ENCODE peak calls at places on chromosomes 1 and 21, in five cellular contexts. U is keratinocyte, F is stomach, Z is choroid plexus epithelial cell, D is AG09309. O is an unnamed sample.

GRCh38 chr1:180272395-180272794 is 42.3 kb downstream of the LHX4 start:
- DNase-seq in Z (no peak), D (no peak), F (no peak), U (no peak), O (no peak)

GRCh38 chr1:203462878-203463277 is 12.7 kb upstream of the PRELP start:
- DNase-seq in U (no peak), D (peak), F (no peak), Z (peak), O (peak)

GRCh38 chr1:10737268-10737624 is 59.2 kb downstream of the CASZ1 start:
- DNase-seq in D (no peak), U (no peak), Z (no peak), F (peak), O (no peak)

GRCh38 chr1:165289556-165289955 is 67.0 kb downstream of the LMX1A start:
- DNase-seq in D (no peak), Z (no peak), F (no peak), U (no peak), O (no peak)

GRCh38 chr1:90716243-90716551 is 905 bp downstream of the BARHL2 start:
- DNase-seq in D (no peak), F (no peak), U (no peak), Z (no peak), O (no peak)

GRCh38 chr1:108130812-108131211 is 69.3 kb downstream of the SLC25A24 start:
- DNase-seq in F (no peak), U (no peak), D (no peak), Z (no peak), O (no peak)

GRCh38 chr1:164865385-164865784 is 306.4 kb downstream of the PBX1 start:
- DNase-seq in D (no peak), U (no peak), Z (no peak), F (no peak), O (no peak)

GRCh38 chr1:43569175-43569574 is 38.5 kb downstream of the PTPRF start:
- DNase-seq in D (no peak), U (no peak), Z (no peak), F (no peak), O (no peak)

GRCh38 chr1:198776602-198777029 is 137.8 kb downstream of the PTPRC start:
- DNase-seq in F (no peak), D (peak), Z (peak), U (peak), O (peak)

GRCh38 chr1:2019162-2019542 is at the start of gene GABRD:
- DNase-seq in D (no peak), Z (no peak), F (no peak), U (no peak), O (no peak)

GRCh38 chr1:247111636-247112478 is 7.7 kb upstream of the ZNF669 start:
- DNase-seq in D (no peak), Z (peak), F (peak), U (no peak), O (peak)

GRCh38 chr1:33137800-33138199 is 44.0 kb downstream of the TRIM62 start:
- DNase-seq in Z (peak), F (peak), D (no peak), U (no peak), O (no peak)

GRCh38 chr1:20184997-20185833 is 681 bp upstream of the UBXN10 start:
- DNase-seq in F (no peak), D (no peak), Z (no peak), U (no peak), O (no peak)

GRCh38 chr1:175911138-175911537 is 167.7 kb upstream of the TNR start:
- DNase-seq in Z (no peak), F (no peak), U (no peak), D (no peak), O (no peak)

GRCh38 chr1:109930252-109930993 is 19.8 kb downstream of the CSF1 start:
- DNase-seq in Z (no peak), U (no peak), F (no peak), D (no peak), O (no peak)

GRCh38 chr1:47183308-47184089 is 6.3 kb downstream of the PDZK1IP1 start:
- DNase-seq in U (no peak), Z (no peak), F (peak), D (no peak), O (no peak)

GRCh38 chr1:182046763-182047162 is 14.7 kb downstream of the ZNF648 start:
- DNase-seq in D (no peak), Z (no peak), F (no peak), U (no peak), O (no peak)

GRCh38 chr1:227888404-227889046 is 59.2 kb downstream of the WNT9A start:
- DNase-seq in F (peak), Z (no peak), U (no peak), D (no peak), O (no peak)

GRCh38 chr1:59635057-59635456 is 179.7 kb upstream of the HOOK1 start:
- DNase-seq in Z (no peak), F (no peak), D (no peak), U (no peak), O (no peak)

GRCh38 chr1:187928288-187928687 is 1099.5 kb downstream of the PLA2G4A start:
- DNase-seq in F (no peak), Z (peak), U (no peak), D (no peak), O (no peak)

GRCh38 chr1:9242338-9242969 is 7.9 kb downstream of the H6PD start:
- DNase-seq in F (peak), D (no peak), Z (peak), U (no peak), O (peak)

GRCh38 chr1:17865912-17866311 is 110.8 kb downstream of the ACTL8 start:
- DNase-seq in U (no peak), Z (no peak), F (no peak), D (no peak), O (no peak)

GRCh38 chr21:34881421-34881820 is 167.7 kb downstream of the RUNX1 start:
- DNase-seq in F (no peak), D (no peak), U (peak), Z (peak), O (no peak)

GRCh38 chr1:41418868-41419583 is 57.8 kb downstream of the FOXO6 start:
- DNase-seq in F (peak), Z (peak), D (peak), U (peak), O (peak)
- TF ChIP-seq CTCF in F (no peak), Z (no peak), D (peak), U (peak), O (peak)

GRCh38 chr21:44990921-44991320 is 51.1 kb downstream of the SLX9 start:
- DNase-seq in U (no peak), Z (no peak), F (no peak), D (no peak), O (no peak)

GRCh38 chr21:44992608-44993031 is 52.8 kb downstream of the SLX9 start:
- DNase-seq in U (no peak), F (no peak), D (no peak), Z (no peak), O (no peak)

GRCh38 chr21:44993321-44994015 is 53.6 kb downstream of the SLX9 start:
- DNase-seq in U (no peak), Z (no peak), D (no peak), F (no peak), O (no peak)

GRCh38 chr21:44989943-44990780 is 50.3 kb downstream of the SLX9 start:
- DNase-seq in D (no peak), Z (no peak), U (no peak), F (no peak), O (no peak)

DNA sequence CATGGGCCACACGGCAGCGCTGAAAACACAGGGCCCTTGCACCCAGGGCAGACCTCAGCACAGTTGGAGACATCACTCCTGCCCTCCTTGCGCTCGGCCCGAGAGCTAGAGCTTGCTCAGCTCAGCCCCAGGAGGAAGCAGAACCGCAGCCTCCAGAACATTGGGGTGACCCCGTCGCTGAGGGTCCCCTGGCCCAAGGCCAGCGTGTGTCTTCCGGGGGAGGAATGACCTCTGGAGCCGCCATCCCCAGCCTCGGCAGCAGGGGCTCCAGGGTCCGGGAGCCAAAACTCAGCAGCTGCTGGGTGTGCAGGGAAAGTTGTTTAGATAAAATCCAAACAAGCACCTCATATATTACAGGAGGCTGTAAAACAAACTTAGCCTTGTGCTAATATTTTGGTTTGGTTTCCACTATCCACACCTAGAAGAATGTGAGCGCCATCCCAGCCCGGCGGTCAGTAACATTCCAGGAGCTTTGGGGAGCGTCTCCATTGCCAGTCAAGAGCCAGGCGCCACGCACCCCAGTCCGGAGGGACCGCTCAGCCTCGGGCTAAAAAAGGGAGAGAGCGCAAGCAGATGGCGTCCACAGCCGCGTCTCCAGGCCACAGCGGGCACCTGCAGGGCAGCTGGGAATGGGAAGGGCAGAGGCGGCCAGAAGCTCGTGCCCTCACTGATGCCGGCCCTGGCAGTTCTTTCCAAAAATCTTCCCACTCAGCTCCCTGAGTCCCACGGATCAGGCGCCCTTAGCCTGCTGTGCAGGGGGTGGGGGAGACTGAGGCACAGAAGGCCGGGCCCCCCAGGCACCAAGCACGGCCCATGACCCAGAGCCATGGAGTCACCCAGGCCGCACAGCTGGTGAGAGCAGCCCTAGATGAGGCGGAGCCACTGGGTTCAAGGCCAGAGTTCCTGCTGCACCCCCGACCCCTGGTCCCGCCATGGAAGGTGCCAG is 52.0 kb downstream of the SLX9 start:
- DNase-seq in U (no peak), F (no peak), D (no peak), Z (peak), O (no peak)
- TF ChIP-seq CTCF in U (no peak), F (no peak), D (no peak), Z (peak), O (no peak)

GRCh38 chr1:86993269-86993985 is 79.0 kb downstream of the HS2ST1 start:
- DNase-seq in F (no peak), U (no peak), D (no peak), Z (peak), O (no peak)

GRCh38 chr1:86992790-86993189 is 78.4 kb downstream of the HS2ST1 start:
- DNase-seq in D (no peak), F (no peak), U (no peak), Z (peak), O (no peak)

GRCh38 chr1:86991549-86992186 is 77.2 kb downstream of the HS2ST1 start:
- DNase-seq in F (no peak), Z (no peak), D (no peak), U (no peak), O (no peak)

GRCh38 chr1:86990826-86991225 is 76.4 kb downstream of the HS2ST1 start:
- DNase-seq in Z (no peak), D (no peak), U (no peak), F (no peak), O (no peak)

DNA sequence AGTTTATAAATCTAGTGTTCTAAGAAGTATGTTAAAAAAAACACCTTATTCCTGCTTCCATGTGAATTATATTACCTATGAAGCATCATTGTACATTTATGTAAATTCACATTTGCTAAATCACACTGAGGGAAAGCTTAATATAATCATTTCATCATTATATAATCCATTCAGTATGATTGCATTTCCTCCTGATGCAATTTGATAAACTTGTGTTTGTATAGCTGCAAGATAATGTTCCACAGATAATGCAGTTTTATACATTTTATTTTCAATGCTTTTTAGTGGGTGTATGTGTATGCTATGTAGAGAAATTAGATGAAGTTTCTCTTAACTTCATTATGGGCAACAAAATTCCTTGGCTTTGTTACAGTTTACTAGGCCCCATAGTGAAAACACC is 79.6 kb downstream of the HS2ST1 start:
- DNase-seq in D (no peak), F (no peak), U (no peak), Z (no peak), O (no peak)
- TF ChIP-seq CTCF in D (no peak), F (no peak), U (no peak), Z (no peak), O (no peak)

GRCh38 chr1:6447818-6448748 is 17.9 kb downstream of the TNFRSF25 start:
- DNase-seq in U (no peak), D (no peak), Z (no peak), F (no peak), O (no peak)
- TF ChIP-seq CTCF in U (no peak), D (no peak), Z (no peak), F (no peak), O (no peak)

DNA sequence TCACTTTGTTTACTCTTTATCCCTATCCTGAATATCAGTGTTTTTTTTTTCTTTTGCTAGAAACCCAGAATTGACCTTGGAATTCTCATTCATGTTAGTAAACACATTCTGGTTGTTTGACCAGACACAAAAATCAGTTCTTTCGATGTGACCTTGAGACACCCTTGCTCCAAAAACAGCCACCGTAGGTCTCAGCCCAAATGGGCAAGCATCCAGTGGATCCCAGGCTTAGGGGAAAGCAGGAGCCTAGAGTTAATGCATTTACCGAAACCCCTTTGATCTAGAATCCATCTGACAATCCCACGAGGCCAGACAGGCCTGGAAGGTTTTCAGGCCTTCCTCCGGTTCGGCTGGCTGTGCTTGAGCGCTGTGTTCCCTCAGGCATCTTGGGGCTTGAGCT is 47.6 kb downstream of the IRF2BP2 start:
- DNase-seq in Z (no peak), U (no peak), F (no peak), D (no peak), O (no peak)
- TF ChIP-seq CTCF in Z (no peak), U (no peak), F (no peak), D (no peak), O (no peak)

DNA sequence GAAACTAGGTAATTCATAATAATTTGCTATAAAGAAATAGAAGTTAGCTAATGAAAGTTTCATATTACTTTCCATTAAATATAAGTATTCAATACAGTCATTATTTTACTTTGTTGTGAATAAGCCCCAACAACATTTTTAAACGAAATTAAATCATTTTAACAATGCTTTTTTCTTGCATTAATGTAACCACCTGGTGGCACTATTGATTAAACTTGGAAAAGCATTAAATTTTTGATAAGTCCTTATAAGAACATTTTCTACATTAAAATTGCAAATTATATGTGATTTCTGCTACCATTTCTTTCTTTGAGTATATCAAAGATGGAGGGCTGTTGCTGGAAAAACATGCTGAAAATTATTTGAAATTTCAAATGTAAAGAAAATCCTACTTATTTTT is 918.8 kb upstream of the TMPRSS15 start:
- DNase-seq in F (no peak), D (no peak), Z (peak), U (no peak), O (no peak)
- TF ChIP-seq CTCF in F (peak), D (no peak), Z (peak), U (no peak), O (no peak)

DNA sequence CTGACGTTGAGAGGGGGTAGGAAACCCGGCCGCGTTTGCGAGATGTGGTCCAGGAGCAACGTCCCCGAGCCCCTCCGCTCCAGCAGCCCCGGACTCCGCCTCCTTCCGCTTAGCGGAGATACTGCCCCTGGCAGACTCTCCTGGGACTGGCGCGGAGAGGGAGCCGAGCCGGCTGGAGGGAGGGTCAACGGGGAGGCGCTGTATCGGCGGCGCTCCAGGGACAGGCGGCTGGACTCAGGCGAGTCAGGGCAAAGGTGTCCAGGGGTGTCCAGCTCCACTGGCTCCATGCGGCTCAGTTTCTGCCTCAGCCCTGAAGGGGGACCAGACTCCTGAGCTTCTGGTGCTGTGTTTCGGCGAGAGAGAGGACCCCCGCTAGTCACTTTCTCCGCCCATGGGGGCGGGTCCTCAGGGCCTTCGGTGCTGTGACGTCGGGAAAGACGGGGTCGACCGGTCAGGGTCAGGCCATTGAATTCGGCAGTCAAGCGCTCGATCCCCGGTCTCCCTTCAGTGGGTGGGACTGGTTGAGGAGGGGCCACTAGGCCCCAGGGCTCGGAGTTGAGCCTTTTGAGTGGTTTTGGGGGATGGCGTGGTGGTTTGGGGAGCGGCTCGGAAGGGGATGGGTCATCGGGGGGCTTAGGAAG is 2.8 kb upstream of the LIX1L start:
- DNase-seq in U (no peak), D (no peak), F (peak), Z (peak), O (no peak)
- TF ChIP-seq CTCF in U (no peak), D (no peak), F (no peak), Z (peak), O (peak)

DNA sequence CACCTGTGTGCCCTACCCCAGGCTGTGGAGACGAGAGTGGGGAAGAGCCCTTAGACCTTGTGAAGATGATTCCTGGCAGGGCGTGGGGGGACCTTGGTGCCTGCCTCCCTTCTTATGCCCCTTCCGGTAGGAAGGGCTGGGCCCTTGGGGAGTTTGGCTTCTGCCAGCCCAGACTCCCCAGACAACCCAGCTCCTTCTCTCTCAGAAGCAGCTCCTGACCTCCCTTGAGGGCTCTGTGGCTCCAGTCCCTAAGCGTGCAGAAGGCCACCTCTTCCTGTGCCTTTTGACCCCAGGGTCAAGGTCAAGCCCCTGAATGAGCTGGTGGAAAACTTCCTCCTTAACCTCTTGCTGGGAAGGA is 958 bp downstream of the RPS6KA1 start:
- DNase-seq in Z (no peak), U (no peak), F (no peak), D (no peak), O (no peak)
- TF ChIP-seq CTCF in Z (no peak), U (no peak), F (no peak), D (no peak), O (no peak)

O was measured in AG09319.